ENCODE peak calls at places on chromosomes 7 and 10, in seven cellular contexts. R is mesendoderm; L is stimulated activated CD4-positive, alpha-beta T cell treated with anti-CD3 and anti-CD28 coated beads, Interleukin-15, amount 100 ng/mL, for 1 hour; X is LoVo; Q is activated T-cell treated with anti-CD3 and anti-CD28 coated beads for 48 hours; I is neuronal stem cell; K is breast epithelium. B is an unnamed sample.

GRCh38 chr7:71517940-71518339 is 386.0 kb downstream of the GALNT17 start:
- DNase-seq in R (peak), L (no peak), X (no peak), Q (no peak), I (no peak), K (no peak), B (no peak)

GRCh38 chr10:63068246-63068645 is 64.9 kb upstream of the NRBF2 start:
- DNase-seq in R (no peak), L (no peak), X (no peak), Q (no peak), I (no peak), K (no peak), B (no peak)

GRCh38 chr10:67098460-67098859 is 172.6 kb downstream of the LRRTM3 start:
- DNase-seq in R (peak), L (no peak), X (no peak), Q (no peak), I (peak), K (no peak), B (no peak)

GRCh38 chr7:73436031-73436929 is 2.7 kb downstream of the FZD9 start:
- DNase-seq in R (no peak), L (no peak), X (no peak), Q (no peak), I (no peak), K (no peak), B (peak)

GRCh38 chr7:2231992-2232765 is 566 bp downstream of the MAD1L1 start:
- DNase-seq in R (peak), L (no peak), X (peak), Q (peak), I (no peak), K (no peak), B (peak)

GRCh38 chr7:74029991-74030415 is 2.0 kb downstream of the ELN start:
- DNase-seq in R (peak), L (no peak), X (no peak), Q (no peak), I (no peak), K (no peak), B (no peak)

GRCh38 chr7:121163699-121164098 is 165.1 kb upstream of the WNT16 start:
- DNase-seq in R (no peak), L (no peak), X (no peak), Q (no peak), I (no peak), K (no peak), B (no peak)

GRCh38 chr7:134460000-134460399 is 1.1 kb upstream of the AKR1B1 start:
- DNase-seq in R (no peak), L (no peak), X (no peak), Q (no peak), I (no peak), K (no peak), B (peak)

GRCh38 chr7:5591547-5591899 is 167.9 kb upstream of the TNRC18 start:
- DNase-seq in R (peak), L (no peak), X (peak), Q (no peak), I (peak), K (peak), B (peak)

GRCh38 chr10:22681783-22682183 is 32.6 kb downstream of the PIP4K2A start:
- DNase-seq in R (no peak), L (peak), X (peak), Q (no peak), I (no peak), K (no peak), B (peak)

GRCh38 chr10:96267234-96267705 is 4.1 kb downstream of the BLNK start:
- DNase-seq in R (peak), L (no peak), X (no peak), Q (no peak), I (no peak), K (no peak), B (no peak)

GRCh38 chr10:99993994-99994689 is 15.6 kb downstream of the DNMBP start:
- DNase-seq in R (peak), L (no peak), X (no peak), Q (peak), I (no peak), K (peak), B (no peak)

GRCh38 chr10:61332506-61332905 is 120.7 kb downstream of the TMEM26 start:
- DNase-seq in R (no peak), L (no peak), X (no peak), Q (no peak), I (no peak), K (no peak), B (no peak)

GRCh38 chr10:97770265-97770664 is 1.5 kb downstream of the SFRP5 start:
- DNase-seq in R (no peak), L (no peak), X (no peak), Q (no peak), I (no peak), K (no peak), B (no peak)

GRCh38 chr7:107902381-107902780 is 11.4 kb downstream of the DLD start:
- DNase-seq in R (peak), L (no peak), X (no peak), Q (no peak), I (no peak), K (no peak), B (peak)

GRCh38 chr7:155228459-155228845 is 69.2 kb upstream of the INSIG1 start:
- DNase-seq in R (no peak), L (no peak), X (no peak), Q (no peak), I (no peak), K (no peak), B (no peak)

GRCh38 chr7:36490335-36490940 is 100.8 kb downstream of the ANLN start:
- DNase-seq in R (no peak), L (no peak), X (no peak), Q (no peak), I (no peak), K (no peak), B (no peak)

GRCh38 chr7:3754488-3755365 is 453.7 kb downstream of the SDK1 start:
- DNase-seq in R (peak), L (no peak), X (no peak), Q (no peak), I (peak), K (peak), B (no peak)

GRCh38 chr10:5588603-5589002 is 63.8 kb downstream of the CALML3 start:
- DNase-seq in R (no peak), L (no peak), X (no peak), Q (no peak), I (no peak), K (no peak), B (no peak)

GRCh38 chr7:24827589-24827988 is 70.3 kb upstream of the GSDME start:
- DNase-seq in R (no peak), L (no peak), X (no peak), Q (no peak), I (no peak), K (no peak), B (no peak)

GRCh38 chr7:131183611-131184119 is 144.0 kb upstream of the MKLN1 start:
- DNase-seq in R (no peak), L (no peak), X (no peak), Q (no peak), I (no peak), K (no peak), B (peak)

GRCh38 chr7:140542226-140542625 is 62.9 kb upstream of the MKRN1 start:
- DNase-seq in R (no peak), L (no peak), X (no peak), Q (no peak), I (no peak), K (no peak), B (no peak)

GRCh38 chr10:10911471-10911921 is 106.2 kb upstream of the CELF2 start:
- DNase-seq in R (peak), L (no peak), X (no peak), Q (no peak), I (peak), K (peak), B (peak)

GRCh38 chr7:110283056-110283455 is 807.9 kb upstream of the LRRN3 start:
- DNase-seq in R (peak), L (no peak), X (no peak), Q (no peak), I (no peak), K (no peak), B (no peak)

GRCh38 chr10:111030042-111030750 is 46.6 kb upstream of the ADRA2A start:
- DNase-seq in R (no peak), L (no peak), X (no peak), Q (no peak), I (no peak), K (no peak), B (no peak)

GRCh38 chr10:97514344-97514743 is 15.6 kb downstream of the UBTD1 start:
- DNase-seq in R (no peak), L (no peak), X (no peak), Q (no peak), I (no peak), K (no peak), B (no peak)

GRCh38 chr10:78798976-78799730 is 269.6 kb upstream of the ZMIZ1 start:
- DNase-seq in R (peak), L (no peak), X (no peak), Q (no peak), I (no peak), K (no peak), B (no peak)

GRCh38 chr7:159218216-159219006 is 73.7 kb upstream of the VIPR2 start:
- DNase-seq in R (no peak), L (no peak), X (peak), Q (no peak), I (no peak), K (no peak), B (no peak)

GRCh38 chr7:137017221-137017620 is 148.8 kb downstream of the CHRM2 start:
- DNase-seq in R (no peak), L (no peak), X (no peak), Q (no peak), I (no peak), K (no peak), B (no peak)

GRCh38 chr10:28839600-28840007 is 162.3 kb downstream of the BAMBI start:
- DNase-seq in R (peak), L (no peak), X (peak), Q (no peak), I (no peak), K (no peak), B (no peak)